ENCODE peak calls at places on chromosome 11, in four cellular contexts. L, F, W and A are unnamed samples.

GRCh38 chr11:19734171-19734570 is 21.5 kb downstream of the NAV2 start:
- DNase-seq in L (no peak), F (no peak), W (no peak), A (no peak)

GRCh38 chr11:103537904-103538502 is 428.8 kb downstream of the DYNC2H1 start:
- DNase-seq in L (no peak), F (no peak), W (no peak), A (no peak)

GRCh38 chr11:41053894-41054293 is 405.6 kb downstream of the LRRC4C start:
- DNase-seq in L (no peak), F (no peak), W (no peak), A (no peak)

GRCh38 chr11:57307666-57308270 is 17.0 kb downstream of the TNKS1BP1 start:
- DNase-seq in L (no peak), F (no peak), W (no peak), A (no peak)

GRCh38 chr11:62665075-62665629 is at the start of the genes C11orf98 and CSKMT:
- DNase-seq in L (peak; percentile 98), F (peak; percentile 91), W (peak; percentile 98), A (peak; percentile 97)

GRCh38 chr11:113474362-113475159 is 637 bp downstream of the DRD2 start:
- DNase-seq in L (no peak), F (no peak), W (peak; percentile 82), A (peak; percentile 93)

GRCh38 chr11:19597194-19597593 is 115.4 kb upstream of the NAV2 start:
- DNase-seq in L (no peak), F (no peak), W (peak; percentile 23), A (no peak)

GRCh38 chr11:120748485-120748814 is 236.9 kb downstream of the GRIK4 start:
- DNase-seq in L (no peak), F (no peak), W (no peak), A (no peak)

GRCh38 chr11:70303070-70303469 is 32.6 kb downstream of the PPFIA1 start:
- DNase-seq in L (peak; percentile 37), F (no peak), W (no peak), A (peak; percentile 79)

GRCh38 chr11:33867996-33868645 is 23.8 kb downstream of the LMO2 start:
- DNase-seq in L (no peak), F (no peak), W (no peak), A (no peak)

GRCh38 chr11:111465400-111465799 is 46.8 kb downstream of the BTG4 start:
- DNase-seq in L (no peak), F (no peak), W (no peak), A (no peak)

GRCh38 chr11:117670443-117670842 is 126.6 kb downstream of the DSCAML1 start:
- DNase-seq in L (no peak), F (no peak), W (no peak), A (no peak)

GRCh38 chr11:23732026-23732425 is 764.8 kb upstream of the LUZP2 start:
- DNase-seq in L (peak; percentile 40), F (no peak), W (no peak), A (no peak)

GRCh38 chr11:16326679-16327297 is 29.6 kb downstream of the SOX6 start:
- DNase-seq in L (no peak), F (no peak), W (no peak), A (no peak)

GRCh38 chr11:113147249-113147648 is 167.1 kb upstream of the TTC12 start:
- DNase-seq in L (no peak), F (no peak), W (no peak), A (no peak)

GRCh38 chr11:124951341-124951740 is 2.7 kb upstream of the CCDC15 start:
- DNase-seq in L (no peak), F (no peak), W (no peak), A (no peak)

GRCh38 chr11:3674189-3674588 is 3.0 kb upstream of the CHRNA10 start:
- DNase-seq in L (no peak), F (no peak), W (no peak), A (no peak)

GRCh38 chr11:3035333-3035732 is 21.9 kb downstream of the CARS1 start:
- DNase-seq in L (no peak), F (no peak), W (no peak), A (no peak)

GRCh38 chr11:129248618-129249017 is 56.5 kb upstream of the ARHGAP32 start:
- DNase-seq in L (no peak), F (no peak), W (no peak), A (no peak)

GRCh38 chr11:93082900-93083299 is 113.4 kb downstream of the MTNR1B start:
- DNase-seq in L (no peak), F (no peak), W (no peak), A (no peak)

GRCh38 chr11:64535811-64536210 is 55.2 kb upstream of the SLC22A12 start:
- DNase-seq in L (peak; percentile 19), F (no peak), W (no peak), A (no peak)

GRCh38 chr11:131809203-131809948 is 439.0 kb downstream of the NTM start:
- DNase-seq in L (no peak), F (no peak), W (no peak), A (no peak)

GRCh38 chr11:64881476-64881875 is 3.1 kb upstream of the EHD1 start:
- DNase-seq in L (peak; percentile 66), F (no peak), W (peak; percentile 66), A (no peak)

GRCh38 chr11:57698843-57699365 is 13.1 kb downstream of the MED19 start:
- DNase-seq in L (no peak), F (no peak), W (no peak), A (no peak)

GRCh38 chr11:31340903-31341572 is 28.5 kb downstream of the DCDC1 start:
- DNase-seq in L (no peak), F (no peak), W (no peak), A (no peak)

GRCh38 chr11:79973701-79974626 is 533.1 kb upstream of the TENM4 start:
- DNase-seq in L (no peak), F (no peak), W (no peak), A (no peak)

GRCh38 chr11:41309111-41309522 is 150.3 kb downstream of the LRRC4C start:
- DNase-seq in L (no peak), F (no peak), W (no peak), A (no peak)

GRCh38 chr11:119585038-119585666 is 143.8 kb downstream of the NECTIN1 start:
- DNase-seq in L (no peak), F (no peak), W (peak; percentile 51), A (no peak)

GRCh38 chr11:94767701-94768601 is at the start of gene AMOTL1:
- DNase-seq in L (peak; percentile 92), F (no peak), W (peak; percentile 92), A (peak; percentile 95)

GRCh38 chr11:70836071-70836470 is 416.3 kb downstream of the SHANK2 start:
- DNase-seq in L (no peak), F (no peak), W (no peak), A (no peak)

GRCh38 chr11:111476961-111477360 is 35.2 kb downstream of the BTG4 start:
- DNase-seq in L (no peak), F (no peak), W (no peak), A (no peak)

GRCh38 chr11:67301951-67302516 is 1.3 kb upstream of the SSH3 start:
- DNase-seq in L (peak; percentile 81), F (no peak), W (peak; percentile 78), A (peak; percentile 47)

GRCh38 chr11:2287102-2287501 is 14.6 kb downstream of the C11orf21 start:
- DNase-seq in L (no peak), F (no peak), W (peak; percentile 41), A (peak; percentile 41)